ENCODE peak calls at places on chromosomes 12 and 14, in five cellular contexts. B, U, C, I and N are unnamed samples. For H3K36me3 and H3K27me3, the result is how much of the 10 kb centered on the place peaks cover.

GRCh38 chr12:132385375-132385774 is 56.0 kb upstream of the GALNT9 start:
- DNase-seq in U (no peak), C (no peak), B (no peak), I (no peak), N (no peak)

GRCh38 chr12:52860102-52860838 is 11.5 kb upstream of the KRT78 start:
- DNase-seq in I (no peak), B (no peak), U (no peak), C (no peak), N (no peak)

GRCh38 chr12:4701383-4701782 is 18.8 kb upstream of the GALNT8 start:
- DNase-seq in I (no peak), C (peak), U (peak), B (no peak), N (no peak)

GRCh38 chr12:118136559-118137003 is 657 bp downstream of the PEBP1 start:
- DNase-seq in C (peak), I (no peak), U (peak), B (peak), N (no peak)

GRCh38 chr12:29831173-29831572 is 47.4 kb upstream of the TMTC1 start:
- DNase-seq in B (no peak), C (no peak), U (no peak), I (no peak), N (no peak)

GRCh38 chr12:62332598-62332997 is 72.4 kb downstream of the USP15 start:
- DNase-seq in U (no peak), B (no peak), C (no peak), I (no peak), N (no peak)

GRCh38 chr12:115771065-115771464 is 506.4 kb downstream of the MED13L start:
- DNase-seq in I (no peak), U (no peak), C (no peak), B (peak), N (no peak)

GRCh38 chr12:65923228-65923627 is 98.9 kb downstream of the HMGA2 start:
- DNase-seq in U (no peak), C (no peak), I (no peak), B (no peak), N (no peak)

GRCh38 chr12:53798575-53798974 is 46.8 kb upstream of the CISTR start:
- DNase-seq in C (no peak), I (no peak), B (no peak), U (no peak), N (no peak)

GRCh38 chr12:54016478-54016964 is 7.7 kb downstream of the HOXC8 start:
- DNase-seq in C (peak), U (no peak), I (no peak), B (peak), N (no peak)

GRCh38 chr12:1518763-1519516 is 75.4 kb downstream of the FBXL14 start:
- DNase-seq in B (peak), U (no peak), C (no peak), I (no peak), N (peak)

DNA sequence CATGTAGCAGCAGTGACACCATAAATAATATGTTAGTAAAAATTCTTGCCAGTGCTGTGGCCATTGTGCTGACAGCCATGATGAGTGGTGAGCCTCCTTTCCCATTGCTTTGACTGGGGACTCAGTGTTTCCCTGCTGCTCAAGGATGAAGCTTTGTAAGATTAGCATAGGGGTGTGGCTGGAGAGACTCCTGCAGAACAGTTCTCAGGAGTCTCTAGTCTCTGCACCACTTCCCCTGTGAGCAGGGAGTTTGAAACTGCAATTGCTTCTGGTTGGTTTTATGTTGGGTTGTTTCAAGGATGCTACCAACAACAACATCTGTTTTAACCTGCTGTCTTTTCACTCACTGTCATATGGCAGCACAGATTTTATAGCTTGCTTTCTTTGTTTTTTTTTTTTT is 41.4 kb downstream of the ZC3H14 start:
- DNase-seq in I (no peak), B (no peak), C (no peak), U (no peak), N (no peak)
- H3K36me3 ChIP-seq in I (under half), B (under half), C (under half), U (half or more), N (under half)

GRCh38 chr14:28761438-28762289 is 4.9 kb upstream of the FOXG1 start:
- DNase-seq in C (no peak), B (no peak), U (no peak), I (no peak), N (no peak)
- H3K27me3 ChIP-seq in C (under half), B (under half), U (half or more), I (under half), N (half or more)

GRCh38 chr14:93945070-93945399 is 17.9 kb downstream of the FAM181A start:
- DNase-seq in U (no peak), B (no peak), C (no peak), I (no peak), N (no peak)
- H3K36me3 ChIP-seq in U (under half), B (under half), C (under half), I (under half), N (under half)

GRCh38 chr12:114302117-114302516 is 103.8 kb downstream of the TBX5 start:
- DNase-seq in B (no peak), U (no peak), C (no peak), I (no peak), N (peak)

GRCh38 chr12:114302606-114303005 is 103.3 kb downstream of the TBX5 start:
- DNase-seq in C (no peak), U (no peak), B (no peak), I (no peak), N (no peak)

GRCh38 chr12:114311966-114312365 is 94.0 kb downstream of the TBX5 start:
- DNase-seq in C (no peak), B (no peak), I (no peak), U (no peak), N (no peak)

GRCh38 chr12:114305446-114305845 is 100.5 kb downstream of the TBX5 start:
- DNase-seq in B (no peak), U (no peak), C (no peak), I (no peak), N (no peak)

GRCh38 chr12:114306646-114307045 is 99.3 kb downstream of the TBX5 start:
- DNase-seq in I (no peak), U (no peak), B (no peak), C (no peak), N (no peak)
- H3K27me3 ChIP-seq in I (under half), U (under half), B (under half), C (under half), N (under half)

DNA sequence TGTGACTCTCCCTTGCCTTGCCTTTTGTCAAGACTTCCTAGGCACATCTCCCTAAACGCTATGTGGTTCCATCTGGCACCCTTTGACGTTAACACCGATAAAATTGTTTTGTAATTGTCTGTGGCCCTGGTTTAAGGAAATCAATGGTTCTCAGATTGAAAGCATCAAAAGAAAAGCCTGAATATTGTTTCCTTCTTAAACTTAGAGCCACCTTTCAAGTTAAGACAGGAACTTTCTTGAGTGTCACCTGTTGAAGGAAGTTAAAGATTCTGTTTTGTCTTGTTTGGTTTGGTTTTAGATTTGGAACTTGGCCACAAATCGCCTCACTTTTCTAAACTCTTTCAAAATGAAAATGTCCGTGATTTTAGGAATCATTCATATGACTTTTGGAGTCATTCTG is 14.8 kb upstream of the DNAH10 start:
- DNase-seq in I (no peak), U (no peak), B (no peak), C (no peak), N (no peak)
- H3K36me3 ChIP-seq in I (under half), U (under half), B (under half), C (under half), N (under half)

DNA sequence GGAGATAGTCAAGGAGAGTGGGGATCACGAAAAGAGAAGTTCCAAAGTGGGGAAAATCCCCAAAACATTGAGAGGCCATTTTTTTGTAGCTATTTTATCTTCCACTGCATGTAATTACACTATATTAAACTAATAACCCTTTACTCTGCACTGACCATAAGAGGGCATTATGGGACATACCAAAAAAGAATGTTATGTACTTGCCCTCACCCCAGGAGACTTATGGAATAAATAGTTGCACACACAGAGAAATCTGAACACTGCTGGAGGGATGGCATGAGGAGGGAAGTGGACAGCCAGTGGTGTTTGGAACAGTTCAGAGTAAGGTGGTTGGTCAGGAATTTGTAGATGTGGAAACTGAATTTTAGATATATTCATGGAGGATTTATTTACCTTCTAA is 422.9 kb downstream of the SNAPC1 start:
- DNase-seq in B (no peak), I (no peak), U (no peak), C (no peak), N (no peak)
- H3K27me3 ChIP-seq in B (under half), I (under half), U (under half), C (under half), N (under half)